ENCODE peak calls at places on chromosomes 13 and 19, in nine cellular contexts. Y is activated naive CD8-positive, alpha-beta T cell treated with anti-CD3 and anti-CD28 coated beads, Interleukin-2, amount 50 U/mL, for 24 hours; V is cardiac fibroblast; U is neural crest cell; G is astrocyte of the cerebellum; T is mucosa of gallbladder; C is iris pigment epithelial cell; J is occipital lobe; E is stomach. W is an unnamed sample.
A peak's percentile ranks its signal among the peaks of the same experiment; 100 is the strongest.

GRCh38 chr19:45901912-45902650 is at the start of gene MYPOP:
- DNase-seq in G (no peak), E (no peak), T (no peak), Y (no peak), V (no peak), J (no peak), U (no peak), C (no peak), W (no peak)

GRCh38 chr13:107233541-107233940 is 665.6 kb upstream of the ARGLU1 start:
- DNase-seq in G (no peak), E (no peak), J (no peak), C (no peak), Y (no peak), T (no peak), V (no peak), U (no peak), W (no peak)

GRCh38 chr13:97798836-97799235 is 154.6 kb upstream of the IPO5 start:
- DNase-seq in U (no peak), E (no peak), V (no peak), J (no peak), C (peak; percentile 12), T (no peak), Y (no peak), G (no peak), W (no peak)

GRCh38 chr19:56404705-56405056 is 549 bp downstream of the ZNF583 start:
- DNase-seq in J (no peak), Y (no peak), G (no peak), V (peak; percentile 13), T (no peak), U (no peak), E (no peak), C (no peak), W (no peak)

GRCh38 chr13:98581971-98582702 is 5.2 kb upstream of the STK24 start:
- DNase-seq in V (peak; percentile 75), C (peak; percentile 82), J (no peak), T (no peak), Y (no peak), E (no peak), U (no peak), G (no peak), W (no peak)

GRCh38 chr13:100566543-100566942 is 22.0 kb downstream of the GGACT start:
- DNase-seq in G (no peak), Y (no peak), C (peak; percentile 12), T (no peak), U (no peak), J (no peak), E (no peak), V (peak; percentile 18), W (no peak)

GRCh38 chr13:42485272-42485671 is 88.7 kb upstream of the TNFSF11 start:
- DNase-seq in C (peak; percentile 50), U (no peak), V (no peak), T (peak; percentile 36), J (no peak), G (no peak), Y (no peak), E (no peak), W (no peak)

GRCh38 chr19:50649433-50650391 is at the start of gene C19orf81:
- DNase-seq in V (peak; percentile 23), J (no peak), U (no peak), C (peak; percentile 18), E (no peak), Y (no peak), G (no peak), T (no peak), W (no peak)

GRCh38 chr13:78409172-78409571 is 194.2 kb downstream of the POU4F1 start:
- DNase-seq in J (no peak), V (no peak), U (no peak), G (no peak), E (no peak), C (no peak), Y (no peak), T (no peak), W (no peak)

W was measured in prostate gland.